ENCODE peak calls at places on chromosomes 1 and 21, in five cellular contexts. E, Z, A, J and I are unnamed samples.

GRCh38 chr1:20152599-20152930 is 13.4 kb downstream of the PLA2G2F start:
- DNase-seq in E (no peak), Z (no peak), A (no peak), J (no peak), I (no peak)

GRCh38 chr1:26820784-26821269 is 5.7 kb upstream of the ZDHHC18 start:
- DNase-seq in E (peak), Z (no peak), A (no peak), J (no peak), I (no peak)

GRCh38 chr1:183281553-183282091 is 95.6 kb downstream of the LAMC2 start:
- DNase-seq in E (peak), Z (peak), A (peak), J (peak), I (peak)

GRCh38 chr1:201154389-201155165 is at the start of gene TMEM9:
- DNase-seq in E (peak), Z (peak), A (peak), J (peak), I (peak)

GRCh38 chr1:208803371-208803811 is 559.2 kb upstream of the PLXNA2 start:
- DNase-seq in E (peak), Z (no peak), A (no peak), J (no peak), I (no peak)

GRCh38 chr1:161192476-161193465 is 6.1 kb downstream of the ADAMTS4 start:
- DNase-seq in E (peak), Z (peak), A (peak), J (peak), I (peak)

GRCh38 chr1:99756598-99756997 is 9.8 kb downstream of the FRRS1 start:
- DNase-seq in E (no peak), Z (no peak), A (no peak), J (no peak), I (no peak)

GRCh38 chr1:228405979-228406265 is 713 bp downstream of the TRIM11 start:
- DNase-seq in E (no peak), Z (no peak), A (no peak), J (no peak), I (no peak)

GRCh38 chr1:47624531-47624930 is 186.7 kb downstream of the FOXD2 start:
- DNase-seq in E (peak), Z (peak), A (no peak), J (no peak), I (no peak)

GRCh38 chr1:20108724-20109123 is 10.6 kb downstream of the PLA2G2D start:
- DNase-seq in E (no peak), Z (no peak), A (no peak), J (no peak), I (no peak)

GRCh38 chr1:109502368-109502851 is 7.1 kb downstream of the AMIGO1 start:
- DNase-seq in E (no peak), Z (no peak), A (no peak), J (no peak), I (no peak)

GRCh38 chr21:32371913-32372314 is 20.9 kb downstream of the URB1 start:
- DNase-seq in E (no peak), Z (peak), A (no peak), J (no peak), I (no peak)

GRCh38 chr1:26391450-26391849 is 18.9 kb upstream of the ZNF683 start:
- DNase-seq in E (no peak), Z (no peak), A (no peak), J (no peak), I (peak)

GRCh38 chr1:33864460-33865389 is 846 bp downstream of the HMGB4 start:
- DNase-seq in E (no peak), Z (no peak), A (no peak), J (no peak), I (no peak)

GRCh38 chr1:5365751-5366150 is 626.5 kb downstream of the NPHP4 start:
- DNase-seq in E (no peak), Z (no peak), A (no peak), J (no peak), I (no peak)

GRCh38 chr1:174871886-174872285 is 127.9 kb upstream of the CACYBP start:
- DNase-seq in E (no peak), Z (no peak), A (no peak), J (no peak), I (no peak)

GRCh38 chr1:22363403-22364325 is 88.0 kb upstream of the ZBTB40 start:
- DNase-seq in E (no peak), Z (no peak), A (no peak), J (no peak), I (no peak)

GRCh38 chr1:81664341-81664740 is 136.4 kb upstream of the ADGRL2 start:
- DNase-seq in E (no peak), Z (no peak), A (no peak), J (no peak), I (no peak)

GRCh38 chr1:185636848-185637247 is 97.3 kb upstream of the HMCN1 start:
- DNase-seq in E (no peak), Z (no peak), A (no peak), J (no peak), I (no peak)

GRCh38 chr1:236507022-236507700 is 16.6 kb upstream of the LGALS8 start:
- DNase-seq in E (no peak), Z (peak), A (no peak), J (no peak), I (no peak)

GRCh38 chr1:22804333-22804906 is 93.8 kb downstream of the EPHB2 start:
- DNase-seq in E (peak), Z (no peak), A (no peak), J (no peak), I (no peak)

GRCh38 chr1:231266811-231267322 is 25.9 kb downstream of the GNPAT start:
- DNase-seq in E (no peak), Z (no peak), A (no peak), J (no peak), I (no peak)

DNA sequence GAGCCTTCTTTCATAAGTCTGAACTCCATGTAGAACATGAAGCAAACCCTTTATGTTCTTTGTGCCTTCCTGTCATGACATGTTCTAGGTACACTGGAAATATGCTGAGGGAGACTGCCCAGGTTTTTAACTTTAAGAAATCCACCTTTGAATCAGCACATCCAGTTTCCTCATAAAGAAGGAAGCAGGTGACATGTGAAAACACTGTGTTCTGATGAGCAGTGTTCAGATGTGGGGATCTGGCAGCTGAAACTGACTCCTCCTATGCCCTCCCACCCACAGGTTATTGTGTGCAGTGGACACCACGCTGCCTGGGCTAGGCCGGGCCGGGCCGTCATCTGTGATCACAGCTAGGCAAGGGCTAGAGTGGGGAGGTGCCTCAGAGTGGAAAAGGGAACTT is 51.1 kb downstream of the CNN3 start:
- DNase-seq in E (peak), Z (no peak), A (no peak), J (no peak), I (no peak)
- H3K27ac ChIP-seq in E (no peak), Z (no peak), A (no peak), J (no peak), I (no peak)

DNA sequence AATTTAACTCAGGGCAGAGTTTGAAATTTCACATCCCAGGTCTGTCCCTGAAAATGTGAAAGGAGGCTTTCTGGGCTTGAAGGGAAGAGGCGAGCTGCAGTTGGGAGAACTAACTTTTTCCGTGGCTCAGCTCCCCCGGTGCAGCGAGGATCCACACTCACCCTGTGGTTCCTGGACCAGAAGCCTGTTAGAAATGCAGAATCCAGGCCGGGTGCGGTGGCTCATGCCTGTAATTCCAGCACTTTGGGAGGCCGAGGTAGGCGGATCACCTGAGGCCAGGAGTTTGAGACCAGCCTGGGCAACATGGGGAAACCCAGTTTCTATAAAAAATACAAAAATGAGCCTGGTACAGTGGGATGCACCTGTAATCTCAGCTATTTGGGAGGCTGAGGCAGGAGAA is 2.9 kb upstream of the DHRS3 start:
- DNase-seq in E (no peak), Z (no peak), A (no peak), J (no peak), I (no peak)
- H3K27ac ChIP-seq in E (peak), Z (no peak), A (no peak), J (no peak), I (no peak)

GRCh38 chr1:153515504-153516394 is 20.0 kb downstream of the S100A6 start:
- DNase-seq in E (no peak), Z (no peak), A (no peak), J (no peak), I (no peak)
- H3K27ac ChIP-seq in E (no peak), Z (no peak), A (no peak), J (no peak), I (no peak)

GRCh38 chr1:117143856-117144255 is 22.3 kb upstream of the TRIM45 start:
- DNase-seq in E (no peak), Z (no peak), A (no peak), J (no peak), I (no peak)
- H3K27ac ChIP-seq in E (no peak), Z (no peak), A (no peak), J (no peak), I (no peak)

GRCh38 chr21:44942566-44942965 is 2.7 kb downstream of the SLX9 start:
- DNase-seq in E (no peak), Z (no peak), A (no peak), J (no peak), I (no peak)

GRCh38 chr21:44943686-44944550 is 4.1 kb downstream of the SLX9 start:
- DNase-seq in E (peak), Z (no peak), A (no peak), J (peak), I (no peak)

GRCh38 chr21:44943005-44943685 is 3.3 kb downstream of the SLX9 start:
- DNase-seq in E (peak), Z (no peak), A (no peak), J (peak), I (no peak)

GRCh38 chr21:44946254-44947041 is 6.6 kb downstream of the SLX9 start:
- DNase-seq in E (peak), Z (no peak), A (no peak), J (peak), I (no peak)

DNA sequence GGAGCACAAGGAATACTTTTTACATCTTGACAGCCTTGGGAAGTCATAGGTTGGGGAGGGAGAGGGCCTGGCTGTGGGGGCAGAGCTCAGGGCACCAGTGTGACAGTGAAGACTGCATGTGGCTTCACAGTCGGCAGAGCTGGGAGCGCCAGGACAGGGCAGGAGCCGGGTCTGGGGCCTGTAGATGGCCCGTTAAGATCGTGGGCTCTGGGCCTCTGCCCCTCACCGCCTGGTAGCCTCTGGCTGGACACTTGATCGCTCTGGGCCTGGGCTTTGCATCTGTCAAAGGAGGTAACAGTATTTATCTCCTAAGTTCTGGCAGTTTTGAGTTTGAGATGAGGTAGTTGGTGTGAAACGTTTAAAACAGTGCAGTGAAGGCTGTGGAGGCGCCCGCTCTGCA is 4.8 kb downstream of the SLX9 start:
- DNase-seq in E (no peak), Z (no peak), A (no peak), J (peak), I (no peak)
- H3K27ac ChIP-seq in E (no peak), Z (no peak), A (no peak), J (no peak), I (no peak)

GRCh38 chr1:3459940-3460652 is 5.6 kb downstream of the ARHGEF16 start:
- DNase-seq in E (no peak), Z (no peak), A (no peak), J (peak), I (no peak)
- H3K27ac ChIP-seq in E (no peak), Z (no peak), A (no peak), J (peak), I (no peak)

GRCh38 chr1:60130703-60131102 is 57.1 kb upstream of the C1orf87 start:
- DNase-seq in E (no peak), Z (no peak), A (no peak), J (no peak), I (no peak)

GRCh38 chr1:60132985-60133673 is 59.6 kb upstream of the C1orf87 start:
- DNase-seq in E (no peak), Z (no peak), A (no peak), J (no peak), I (no peak)

GRCh38 chr1:60134706-60135105 is 61.1 kb upstream of the C1orf87 start:
- DNase-seq in E (no peak), Z (no peak), A (no peak), J (no peak), I (no peak)

GRCh38 chr1:60132108-60132507 is 58.5 kb upstream of the C1orf87 start:
- DNase-seq in E (no peak), Z (no peak), A (no peak), J (no peak), I (no peak)

DNA sequence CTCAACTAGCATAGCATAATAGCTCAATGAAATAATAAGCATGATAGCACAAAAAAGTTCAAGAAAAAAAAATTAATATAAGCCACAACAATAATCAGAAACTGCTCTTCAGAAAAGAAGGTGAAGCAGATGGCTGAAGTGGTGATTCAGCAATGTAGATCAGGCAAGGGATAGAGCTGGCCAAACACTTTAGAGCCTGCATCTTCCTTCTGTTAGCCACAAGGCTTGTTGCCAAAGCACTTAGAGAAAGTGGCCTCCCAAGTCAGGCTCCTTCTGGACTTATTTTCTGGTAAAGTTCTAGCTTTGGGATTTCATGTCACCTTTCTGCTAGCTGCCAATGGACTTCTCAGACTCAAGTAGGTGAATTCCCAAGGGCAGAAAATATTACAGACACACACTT is 60.3 kb upstream of the C1orf87 start:
- DNase-seq in E (no peak), Z (no peak), A (no peak), J (no peak), I (no peak)
- H3K27ac ChIP-seq in E (no peak), Z (no peak), A (no peak), J (no peak), I (no peak)